ENCODE peak calls at places on chromosome 15, in eight cellular contexts. P is fibroblast of lung; G is hepatic stellate cell; J is PC-9; M is fibroblast of mammary gland; K is foreskin fibroblast; I is CD4-positive, CD25-positive, alpha-beta regulatory T cell; X is NCI-H1092. V is an unnamed sample.

GRCh38 chr15:41377978-41378377 is 24.3 kb downstream of the NDUFAF1 start:
- DNase-seq in I (no peak), X (no peak), P (no peak), G (no peak), K (no peak), J (no peak), M (no peak), V (no peak)

GRCh38 chr15:22979069-22979698 is 984 bp downstream of the CYFIP1 start:
- DNase-seq in I (peak; percentile 5), X (no peak), K (peak; percentile 80), J (no peak), G (peak; percentile 68), P (peak; percentile 41), M (peak; percentile 40), V (peak; percentile 17)

GRCh38 chr15:71730277-71731144 is 79.8 kb upstream of the NR2E3 start:
- DNase-seq in G (peak; percentile 72), I (peak; percentile 15), P (peak; percentile 82), M (peak; percentile 79), X (peak; percentile 16), K (peak; percentile 81), J (no peak), V (peak; percentile 23)

GRCh38 chr15:70142322-70143191 is 44.8 kb upstream of the TLE3 start:
- DNase-seq in I (no peak), X (no peak), M (peak; percentile 86), J (peak; percentile 70), P (peak; percentile 89), K (peak; percentile 13), G (no peak), V (no peak)

GRCh38 chr15:82183121-82184031 is 79.2 kb downstream of the EFL1 start:
- DNase-seq in G (no peak), M (peak; percentile 90), P (peak; percentile 93), X (no peak), K (peak; percentile 90), J (no peak), I (no peak), V (no peak)

GRCh38 chr15:82540055-82540983 is at the start of gene RPS17:
- DNase-seq in K (peak; percentile 98), G (peak; percentile 99), J (peak; percentile 79), P (peak; percentile 96), I (peak; percentile 99), M (peak; percentile 94), X (no peak), V (peak; percentile 99)

GRCh38 chr15:45105586-45105985 is 8.4 kb downstream of the DUOX2 start:
- DNase-seq in G (no peak), J (no peak), I (no peak), X (no peak), M (no peak), P (no peak), K (no peak), V (no peak)

GRCh38 chr15:28114114-28114455 is 15.0 kb upstream of the OCA2 start:
- DNase-seq in J (no peak), M (no peak), I (no peak), G (no peak), P (no peak), X (no peak), K (no peak), V (no peak)

GRCh38 chr15:66894986-66895780 is 170.2 kb upstream of the SMAD3 start:
- DNase-seq in K (peak; percentile 34), G (no peak), M (peak; percentile 38), J (no peak), X (no peak), P (peak; percentile 18), I (no peak), V (no peak)

GRCh38 chr15:66085128-66085527 is 168.4 kb downstream of the MEGF11 start:
- DNase-seq in M (no peak), P (no peak), J (no peak), K (no peak), X (no peak), I (no peak), G (no peak), V (no peak)

GRCh38 chr15:59680346-59680745 is 8.8 kb downstream of the BNIP2 start:
- DNase-seq in G (no peak), P (no peak), I (no peak), X (no peak), M (no peak), K (no peak), J (no peak), V (no peak)

GRCh38 chr15:62945063-62945462 is 97.5 kb upstream of the TPM1 start:
- DNase-seq in G (no peak), I (no peak), X (no peak), K (no peak), M (no peak), J (no peak), P (no peak), V (no peak)

GRCh38 chr15:95141486-95141885 is 910.1 kb downstream of the MCTP2 start:
- DNase-seq in J (no peak), M (peak; percentile 76), K (peak; percentile 79), G (no peak), P (peak; percentile 83), X (no peak), I (no peak), V (no peak)

GRCh38 chr15:69415381-69415780 is 1.2 kb downstream of the KIF23 start:
- DNase-seq in I (no peak), M (no peak), G (no peak), K (no peak), X (no peak), P (peak; percentile 43), J (no peak), V (no peak)

GRCh38 chr15:101008158-101009139 is 89.3 kb downstream of the LRRK1 start:
- DNase-seq in I (peak; percentile 81), X (peak; percentile 70), J (peak; percentile 72), P (peak; percentile 71), G (peak; percentile 82), M (peak; percentile 78), K (peak; percentile 27), V (peak; percentile 82)

GRCh38 chr15:59227021-59227420 is 20.4 kb downstream of the LDHAL6B start:
- DNase-seq in X (no peak), G (no peak), I (no peak), K (no peak), J (no peak), P (no peak), M (no peak), V (no peak)

GRCh38 chr15:88897456-88898194 is 2.3 kb upstream of the HAPLN3 start:
- DNase-seq in G (peak; percentile 86), K (peak; percentile 96), X (peak; percentile 1), I (peak; percentile 67), P (peak; percentile 77), M (peak; percentile 74), J (peak; percentile 62), V (peak; percentile 78)

GRCh38 chr15:62979252-62979651 is 63.3 kb upstream of the TPM1 start:
- DNase-seq in M (no peak), X (no peak), P (no peak), I (no peak), G (no peak), K (no peak), J (no peak), V (no peak)

GRCh38 chr15:58457466-58457965 is 25.7 kb downstream of the LIPC start:
- DNase-seq in P (peak; percentile 80), I (no peak), M (peak; percentile 95), X (no peak), G (peak; percentile 59), J (peak; percentile 79), K (peak; percentile 92), V (no peak)

GRCh38 chr15:85444329-85444605 is 63.9 kb downstream of the AKAP13 start:
- DNase-seq in I (no peak), J (no peak), X (no peak), P (no peak), G (no peak), K (no peak), M (no peak), V (no peak)

GRCh38 chr15:77035584-77035983 is 35.3 kb downstream of the TSPAN3 start:
- DNase-seq in P (no peak), K (no peak), I (no peak), M (no peak), X (no peak), J (no peak), G (no peak), V (no peak)

GRCh38 chr15:62736756-62737155 is 305.8 kb upstream of the TPM1 start:
- DNase-seq in M (no peak), G (no peak), I (no peak), J (no peak), P (no peak), K (no peak), X (no peak), V (no peak)

GRCh38 chr15:59444082-59444835 is 6.3 kb downstream of the FAM81A start:
- DNase-seq in M (no peak), I (no peak), P (no peak), J (no peak), G (no peak), K (no peak), X (no peak), V (no peak)

GRCh38 chr15:53716909-53717878 is 42.3 kb downstream of the WDR72 start:
- DNase-seq in J (no peak), P (peak; percentile 14), X (peak; percentile 6), G (no peak), K (no peak), I (no peak), M (peak; percentile 4), V (no peak)

GRCh38 chr15:67103869-67104268 is 38.5 kb downstream of the SMAD3 start:
- DNase-seq in J (no peak), X (no peak), M (no peak), P (no peak), G (no peak), K (no peak), I (no peak), V (peak; percentile 34)

GRCh38 chr15:66251790-66252355 is 1.7 kb downstream of the MEGF11 start:
- DNase-seq in I (no peak), M (no peak), J (no peak), X (no peak), K (peak; percentile 28), G (no peak), P (no peak), V (no peak)

GRCh38 chr15:100336061-100336460 is 5.7 kb downstream of the ADAMTS17 start:
- DNase-seq in G (no peak), I (no peak), K (no peak), J (no peak), P (no peak), M (no peak), X (no peak), V (no peak)